ENCODE peak calls at places on chromosome 15, in eight cellular contexts. G, F, M, X, D, J, B and V are unnamed samples.

GRCh38 chr15:81176291-81176893 is 20.3 kb upstream of the IL16 start:
- DNase-seq in J (no peak), G (no peak), D (peak), B (no peak), M (no peak), X (peak), F (no peak), V (no peak)

GRCh38 chr15:96331942-96332853 is 1.7 kb downstream of the NR2F2 start:
- DNase-seq in D (peak), B (peak), F (no peak), G (no peak), J (peak), X (peak), M (no peak), V (no peak)

GRCh38 chr15:48076454-48076853 is 44.3 kb upstream of the SLC24A5 start:
- DNase-seq in M (no peak), D (no peak), J (no peak), B (no peak), G (no peak), F (no peak), X (no peak), V (no peak)

GRCh38 chr15:88834211-88834812 is 31.1 kb downstream of the ACAN start:
- DNase-seq in G (peak), D (no peak), B (peak), J (peak), F (peak), M (peak), X (peak), V (peak)

GRCh38 chr15:39430389-39430788 is 150.5 kb upstream of the THBS1 start:
- DNase-seq in X (no peak), F (no peak), M (no peak), B (no peak), D (no peak), J (no peak), G (no peak), V (no peak)

GRCh38 chr15:78149805-78150751 is 916 bp downstream of the IDH3A start:
- DNase-seq in G (no peak), M (peak), F (no peak), X (peak), D (no peak), J (no peak), B (no peak), V (no peak)

GRCh38 chr15:60871731-60872130 is 357.4 kb downstream of the RORA start:
- DNase-seq in B (peak), G (no peak), J (no peak), M (no peak), X (peak), F (no peak), D (no peak), V (peak)

GRCh38 chr15:99105516-99106341 is 849 bp downstream of the SYNM start:
- DNase-seq in G (peak), D (peak), M (peak), J (peak), F (no peak), X (peak), B (peak), V (peak)

GRCh38 chr15:94840794-94841587 is 609.6 kb downstream of the MCTP2 start:
- DNase-seq in X (peak), D (peak), B (peak), G (no peak), J (no peak), F (no peak), M (no peak), V (no peak)

GRCh38 chr15:59492389-59493377 is 54.7 kb downstream of the FAM81A start:
- DNase-seq in B (peak), J (peak), F (peak), X (peak), G (peak), D (peak), M (peak), V (peak)

GRCh38 chr15:76057332-76058000 is 2.3 kb upstream of the TMEM266 start:
- DNase-seq in F (no peak), X (peak), M (peak), B (peak), D (no peak), J (peak), G (peak), V (peak)

GRCh38 chr15:66704783-66705113 is 2.7 kb downstream of the SMAD6 start:
- DNase-seq in G (no peak), X (no peak), B (no peak), F (no peak), J (no peak), D (no peak), M (no peak), V (no peak)

GRCh38 chr15:57554063-57554820 is 37.5 kb upstream of the MYZAP start:
- DNase-seq in D (no peak), J (no peak), G (no peak), M (no peak), B (no peak), F (no peak), X (peak), V (no peak)

GRCh38 chr15:67100808-67101581 is 35.6 kb downstream of the SMAD3 start:
- DNase-seq in B (no peak), X (no peak), G (no peak), D (no peak), M (peak), F (no peak), J (peak), V (no peak)

GRCh38 chr15:68576253-68577236 is 2.2 kb upstream of the CORO2B start:
- DNase-seq in M (no peak), D (no peak), X (no peak), F (no peak), J (no peak), G (no peak), B (no peak), V (no peak)

GRCh38 chr15:66226736-66227135 is 26.8 kb downstream of the MEGF11 start:
- DNase-seq in G (no peak), X (no peak), J (no peak), M (no peak), D (no peak), B (no peak), F (no peak), V (no peak)

GRCh38 chr15:58083526-58083925 is 18.0 kb upstream of the ALDH1A2 start:
- DNase-seq in F (no peak), D (no peak), X (no peak), J (no peak), G (no peak), M (no peak), B (no peak), V (no peak)

GRCh38 chr15:39135989-39136388 is 444.9 kb upstream of the THBS1 start:
- DNase-seq in M (no peak), F (no peak), G (no peak), B (peak), X (peak), J (no peak), D (no peak), V (peak)

GRCh38 chr15:101530224-101530958 is 40.9 kb upstream of the PCSK6 start:
- DNase-seq in G (no peak), J (peak), F (no peak), D (no peak), X (no peak), M (no peak), B (no peak), V (no peak)

GRCh38 chr15:100997442-100997841 is 78.3 kb downstream of the LRRK1 start:
- DNase-seq in D (no peak), X (peak), B (peak), G (no peak), F (no peak), M (no peak), J (no peak), V (peak)

GRCh38 chr15:30923429-30923828 is 19.7 kb downstream of the FAN1 start:
- DNase-seq in M (no peak), F (no peak), G (no peak), B (no peak), J (no peak), X (no peak), D (no peak), V (no peak)

GRCh38 chr15:100189849-100190248 is 151.9 kb downstream of the ADAMTS17 start:
- DNase-seq in B (no peak), M (no peak), G (no peak), D (peak), J (no peak), F (no peak), X (no peak), V (no peak)

GRCh38 chr15:78434134-78434533 is 3.9 kb upstream of the IREB2 start:
- DNase-seq in B (no peak), F (no peak), X (no peak), D (no peak), J (no peak), G (no peak), M (no peak), V (no peak)

GRCh38 chr15:50764331-50765201 is 940 bp downstream of the SPPL2A start:
- DNase-seq in M (peak), F (no peak), B (no peak), G (no peak), X (peak), J (peak), D (no peak), V (no peak)

GRCh38 chr15:42156266-42156922 is at the start of gene PLA2G4F:
- DNase-seq in J (no peak), X (no peak), M (no peak), B (no peak), F (no peak), G (no peak), D (no peak), V (no peak)

GRCh38 chr15:57427367-57427821 is 51.1 kb downstream of the CGNL1 start:
- DNase-seq in F (peak), D (no peak), M (no peak), B (peak), G (no peak), J (no peak), X (peak), V (peak)

GRCh38 chr15:100887211-100887913 is 7.7 kb downstream of the ALDH1A3 start:
- DNase-seq in B (no peak), G (no peak), J (no peak), F (no peak), D (peak), X (no peak), M (no peak), V (no peak)

GRCh38 chr15:31335991-31336942 is 9.6 kb downstream of the KLF13 start:
- DNase-seq in F (no peak), B (no peak), J (no peak), G (no peak), M (no peak), D (peak), X (no peak), V (no peak)

GRCh38 chr15:78182336-78182700 is 33.2 kb downstream of the IDH3A start:
- DNase-seq in B (no peak), F (no peak), X (no peak), M (no peak), D (no peak), G (no peak), J (no peak), V (no peak)

GRCh38 chr15:82570721-82571519 is 30.7 kb upstream of the RPS17 start:
- DNase-seq in F (no peak), D (peak), B (peak), X (peak), M (no peak), J (no peak), G (no peak), V (peak)

GRCh38 chr15:78950906-78951840 is 6.3 kb upstream of the CTSH start:
- DNase-seq in X (peak), J (no peak), F (no peak), G (no peak), D (no peak), B (peak), M (peak), V (peak)

GRCh38 chr15:75037685-75038084 is 14.3 kb downstream of the PPCDC start:
- DNase-seq in B (no peak), J (no peak), D (no peak), M (no peak), G (no peak), F (no peak), X (no peak), V (no peak)

GRCh38 chr15:28918141-28918983 is 32.6 kb downstream of the APBA2 start:
- DNase-seq in F (no peak), G (peak), M (no peak), D (peak), B (no peak), X (peak), J (no peak), V (no peak)
- TF ChIP-seq CTCF in F (no peak), G (peak), M (no peak), D (no peak), B (no peak), X (peak), J (no peak), V (no peak)

GRCh38 chr15:71461748-71462147 is 346.5 kb downstream of the THSD4 start:
- DNase-seq in G (no peak), J (no peak), B (no peak), F (no peak), M (no peak), D (no peak), X (no peak), V (no peak)
- TF ChIP-seq CTCF in G (no peak), J (no peak), B (no peak), F (no peak), M (no peak), D (no peak), X (no peak), V (no peak)

GRCh38 chr15:85089929-85090597 is 108.4 kb downstream of the PDE8A start:
- DNase-seq in F (no peak), J (no peak), G (no peak), X (no peak), B (no peak), M (no peak), D (no peak), V (no peak)
- TF ChIP-seq CTCF in F (no peak), J (no peak), G (no peak), X (no peak), B (no peak), M (no peak), D (no peak), V (no peak)

DNA sequence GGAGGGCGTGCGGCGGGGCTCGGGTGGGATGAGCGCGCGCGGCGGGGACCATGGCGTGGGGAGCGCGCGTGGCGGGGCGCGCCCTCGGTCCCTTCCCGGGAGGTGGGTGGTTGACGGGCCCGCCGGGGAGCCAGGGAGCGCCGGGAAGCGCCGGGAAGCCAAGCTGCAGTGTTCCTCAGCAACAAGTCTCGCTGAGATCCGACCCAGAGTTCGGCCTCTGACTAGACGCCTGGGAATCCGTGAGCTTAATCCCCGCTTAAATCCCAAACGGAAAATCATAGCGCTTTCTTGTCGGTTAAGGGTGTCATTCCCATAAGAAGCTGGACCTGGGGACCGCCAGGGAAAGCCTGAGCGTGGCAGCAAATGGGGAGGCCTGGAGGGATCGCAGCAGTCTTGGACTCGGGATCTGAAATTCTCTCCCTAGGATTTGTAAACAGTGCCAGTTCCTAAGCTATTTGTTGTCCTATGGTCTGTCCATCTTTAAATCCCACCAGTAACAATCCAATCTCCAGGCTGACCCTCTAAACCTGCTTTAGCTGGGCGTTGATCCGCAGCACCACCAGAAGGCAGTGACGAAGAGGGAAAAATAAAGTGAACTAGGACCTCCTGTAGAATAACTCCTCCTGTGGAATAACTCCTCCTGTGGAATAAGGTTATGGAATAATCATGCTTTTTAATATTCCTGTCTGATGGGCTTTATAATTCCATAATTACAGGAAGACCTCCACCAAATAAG is 560 bp upstream of the NEDD4 start:
- DNase-seq in J (peak), G (no peak), F (no peak), D (no peak), X (peak), B (peak), M (no peak), V (peak)
- TF ChIP-seq CTCF in J (no peak), G (peak), F (no peak), D (no peak), X (peak), B (peak), M (no peak), V (peak)

DNA sequence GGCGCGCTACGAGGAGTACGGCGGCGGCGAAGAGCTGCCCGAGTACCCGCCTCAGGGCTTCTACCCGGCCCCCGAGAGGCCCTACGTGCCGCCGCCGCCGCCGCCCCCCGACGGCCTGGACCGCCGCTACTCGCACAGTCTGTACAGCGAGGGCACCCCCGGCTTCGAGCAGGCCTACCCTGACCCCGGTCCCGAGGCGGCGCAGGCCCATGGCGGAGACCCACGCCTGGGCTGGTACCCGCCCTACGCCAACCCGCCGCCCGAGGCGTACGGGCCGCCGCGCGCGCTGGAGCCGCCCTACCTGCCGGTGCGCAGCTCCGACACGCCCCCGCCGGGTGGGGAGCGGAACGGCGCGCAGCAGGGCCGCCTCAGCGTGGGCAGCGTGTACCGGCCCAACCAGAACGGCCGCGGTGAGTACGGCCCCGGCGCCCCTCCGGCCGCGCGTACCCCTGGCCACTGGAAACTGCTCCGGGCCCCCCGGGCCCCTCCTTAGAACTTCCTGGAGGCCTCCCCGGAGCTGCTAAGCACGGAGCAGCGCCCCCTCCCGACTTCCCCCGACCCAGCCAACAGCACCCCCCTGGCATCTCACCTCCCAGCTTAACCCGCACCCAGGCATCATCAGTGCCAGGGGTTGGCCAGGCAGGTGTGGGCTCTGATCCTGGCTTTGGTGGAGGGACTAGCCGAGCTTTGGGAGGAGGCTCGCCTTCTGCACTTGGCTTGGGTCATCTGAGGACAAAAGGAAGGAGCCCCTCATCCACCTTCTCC is 1.4 kb downstream of the LOXL1 start:
- DNase-seq in X (peak), G (no peak), D (no peak), B (peak), M (peak), F (no peak), J (peak), V (no peak)
- TF ChIP-seq CTCF in X (peak), G (peak), D (no peak), B (peak), M (peak), F (peak), J (no peak), V (peak)

GRCh38 chr15:71252036-71252898 is 137.0 kb downstream of the THSD4 start:
- DNase-seq in D (no peak), B (no peak), F (no peak), M (no peak), G (no peak), J (no peak), X (peak), V (peak)
- TF ChIP-seq CTCF in D (no peak), B (no peak), F (no peak), M (no peak), G (no peak), J (no peak), X (peak), V (no peak)

GRCh38 chr15:92901053-92901761 is 1.1 kb downstream of the CHD2 start:
- DNase-seq in G (no peak), D (no peak), M (no peak), F (no peak), J (no peak), B (no peak), X (peak), V (no peak)

GRCh38 chr15:92900712-92901052 is 558 bp downstream of the CHD2 start:
- DNase-seq in D (no peak), J (no peak), G (no peak), F (no peak), X (peak), M (no peak), B (no peak), V (no peak)

GRCh38 chr15:92902020-92902419 is 1.9 kb downstream of the CHD2 start:
- DNase-seq in F (no peak), M (no peak), D (no peak), J (no peak), G (no peak), B (peak), X (peak), V (no peak)

GRCh38 chr15:92898988-92899909 is 875 bp upstream of the CHD2 start:
- DNase-seq in G (no peak), X (no peak), F (no peak), M (no peak), B (no peak), J (no peak), D (no peak), V (no peak)

DNA sequence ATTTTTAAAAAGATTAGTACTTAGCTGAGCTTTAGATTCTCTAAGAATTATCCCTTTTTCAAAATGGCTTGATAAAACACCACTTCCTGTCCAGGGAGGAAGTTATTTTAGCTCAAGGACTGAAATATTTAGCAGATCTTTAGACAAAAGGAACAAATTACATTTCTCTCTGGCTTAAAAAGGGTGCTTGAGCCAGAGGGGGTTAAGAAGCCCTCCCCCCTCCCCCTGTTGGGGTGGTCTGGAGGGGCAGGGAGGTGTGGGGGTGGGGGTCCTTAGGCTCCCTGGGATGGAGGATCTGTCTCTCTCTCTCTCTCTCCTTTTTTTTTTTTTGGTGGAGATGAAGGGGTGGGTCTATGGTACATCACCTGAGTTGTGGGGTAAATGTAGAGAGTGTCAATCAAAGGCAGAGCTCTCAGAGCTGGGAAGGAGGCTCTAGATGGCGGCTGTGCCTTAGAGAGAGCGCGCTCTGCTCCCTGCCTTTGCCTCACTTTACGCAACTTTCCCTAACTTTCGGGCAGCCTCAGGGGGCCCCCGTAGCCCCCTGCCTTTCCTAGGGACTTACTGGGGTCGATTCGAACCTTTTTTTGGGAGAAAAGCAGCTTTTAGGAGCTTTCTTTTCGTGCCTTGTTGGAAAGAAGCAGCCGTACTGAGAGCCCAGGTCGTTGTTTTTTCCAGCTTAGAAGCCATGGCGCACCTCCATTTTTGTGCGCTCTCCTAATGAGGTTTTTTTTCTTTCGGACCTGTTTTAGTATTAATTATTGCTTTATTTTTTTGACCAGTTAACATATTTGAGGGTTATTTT is at the start of gene CHD2:
- DNase-seq in F (no peak), M (peak), D (peak), B (peak), G (peak), X (peak), J (peak), V (peak)
- TF ChIP-seq CTCF in F (no peak), M (no peak), D (no peak), B (no peak), G (peak), X (no peak), J (no peak), V (peak)

GRCh38 chr15:33699691-33700447 is 268.4 kb upstream of the CHRM5 start:
- DNase-seq in G (no peak), F (no peak), X (peak), M (peak), B (peak), J (no peak), D (no peak), V (peak)
- TF ChIP-seq CTCF in G (peak), F (no peak), X (peak), M (no peak), B (peak), J (no peak), D (no peak), V (peak)